ENCODE peak calls at places on chromosomes 5 and 9, in four cellular contexts. N is GM12878, W is HCT116, F is SK-N-SH. U is an unnamed sample.

GRCh38 chr9:33445941-33446506 is 1.4 kb downstream of the AQP3 start:
- DNase-seq in F (no peak), N (no peak), W (no peak), U (no peak)

GRCh38 chr9:20314981-20315380 is 307.3 kb downstream of the MLLT3 start:
- DNase-seq in N (no peak), F (no peak), W (no peak), U (no peak)

GRCh38 chr5:35046754-35047153 is 995 bp downstream of the AGXT2 start:
- DNase-seq in W (no peak), N (no peak), F (no peak), U (no peak)

GRCh38 chr9:19102181-19102630 is 498 bp downstream of the HAUS6 start:
- DNase-seq in F (peak), W (no peak), N (no peak), U (no peak)

GRCh38 chr5:34652916-34653315 is 3.2 kb upstream of the RAI14 start:
- DNase-seq in F (no peak), W (no peak), N (no peak), U (no peak)

GRCh38 chr5:11903121-11903613 is 1.1 kb downstream of the CTNND2 start:
- DNase-seq in W (no peak), F (no peak), N (no peak), U (no peak)

GRCh38 chr9:28774433-28775029 is 1201.2 kb upstream of the C9orf72 start:
- DNase-seq in W (peak), F (peak), N (no peak), U (no peak)

GRCh38 chr5:125501396-125501795 is 755.0 kb upstream of the ZNF608 start:
- DNase-seq in W (no peak), N (no peak), F (no peak), U (no peak)

GRCh38 chr5:178435321-178436238 is 154.6 kb downstream of the COL23A1 start:
- DNase-seq in N (no peak), F (no peak), W (no peak), U (no peak)

GRCh38 chr9:89555426-89556375 is 49.1 kb upstream of the GADD45G start:
- DNase-seq in N (peak), F (no peak), W (no peak), U (no peak)

GRCh38 chr5:116520706-116521105 is 53.9 kb downstream of the SEMA6A start:
- DNase-seq in N (no peak), W (no peak), F (no peak), U (no peak)

GRCh38 chr5:3913264-3913663 is 317.6 kb downstream of the IRX1 start:
- DNase-seq in F (no peak), N (no peak), W (no peak), U (no peak)

GRCh38 chr5:22928821-22929482 is 75.8 kb upstream of the CDH12 start:
- DNase-seq in W (no peak), F (no peak), N (no peak), U (no peak)

GRCh38 chr9:87212563-87213154 is 265.4 kb upstream of the GAS1 start:
- DNase-seq in N (no peak), F (no peak), W (peak), U (peak)

GRCh38 chr5:112186401-112186990 is 232.6 kb downstream of the EPB41L4A start:
- DNase-seq in W (peak), N (no peak), F (peak), U (peak)

GRCh38 chr5:34998058-34998789 is 49.5 kb downstream of the AGXT2 start:
- DNase-seq in W (no peak), F (no peak), N (no peak), U (no peak)

GRCh38 chr9:110623462-110624025 is 44.0 kb upstream of the SVEP1 start:
- DNase-seq in N (peak), F (peak), W (peak), U (peak)

GRCh38 chr9:136847065-136847826 is 2.0 kb upstream of the PHPT1 start:
- DNase-seq in F (peak), N (no peak), W (peak), U (peak)

DNA sequence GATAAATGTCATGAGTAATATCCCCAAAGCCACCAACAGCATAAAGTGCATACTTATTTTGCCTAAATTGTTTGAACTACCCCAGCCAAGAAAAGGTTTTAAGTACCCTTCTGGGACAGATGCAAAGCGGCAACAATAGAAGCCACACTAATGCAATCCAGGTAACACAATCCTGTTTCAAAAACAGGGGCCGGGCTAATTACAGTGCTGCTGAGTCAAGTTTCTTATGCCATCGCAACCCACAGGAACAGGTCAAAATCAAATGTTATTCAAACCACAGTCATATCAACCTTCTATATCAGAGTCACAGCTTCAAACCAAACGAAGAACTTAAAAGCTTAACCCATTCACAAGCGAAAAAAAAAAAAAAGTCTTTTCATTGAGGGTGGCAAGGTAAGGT is 28.3 kb downstream of the EBF1 start:
- DNase-seq in N (no peak), W (no peak), F (no peak), U (no peak)
- TF ChIP-seq JUND in N (no peak), W (no peak), F (no peak), U (no peak)

GRCh38 chr5:141356133-141356532 is 1.3 kb downstream of the PCDHGA4 start:
- DNase-seq in F (no peak), W (no peak), N (no peak), U (no peak)

GRCh38 chr5:141356950-141357349 is 2.1 kb downstream of the PCDHGA4 start:
- DNase-seq in W (no peak), N (no peak), F (no peak), U (no peak)

GRCh38 chr5:141362719-141363118 is 1.2 kb upstream of the PCDHGA5 start:
- DNase-seq in W (no peak), F (no peak), N (no peak), U (no peak)

GRCh38 chr5:141360685-141361084 is 891 bp downstream of the PCDHGB2 start:
- DNase-seq in N (no peak), F (no peak), W (no peak), U (no peak)

GRCh38 chr5:141359790-141360426 is at the start of gene PCDHGB2:
- DNase-seq in F (peak), W (peak), N (no peak), U (peak)
- TF ChIP-seq JUND in F (no peak), W (no peak), N (no peak), U (no peak)

DNA sequence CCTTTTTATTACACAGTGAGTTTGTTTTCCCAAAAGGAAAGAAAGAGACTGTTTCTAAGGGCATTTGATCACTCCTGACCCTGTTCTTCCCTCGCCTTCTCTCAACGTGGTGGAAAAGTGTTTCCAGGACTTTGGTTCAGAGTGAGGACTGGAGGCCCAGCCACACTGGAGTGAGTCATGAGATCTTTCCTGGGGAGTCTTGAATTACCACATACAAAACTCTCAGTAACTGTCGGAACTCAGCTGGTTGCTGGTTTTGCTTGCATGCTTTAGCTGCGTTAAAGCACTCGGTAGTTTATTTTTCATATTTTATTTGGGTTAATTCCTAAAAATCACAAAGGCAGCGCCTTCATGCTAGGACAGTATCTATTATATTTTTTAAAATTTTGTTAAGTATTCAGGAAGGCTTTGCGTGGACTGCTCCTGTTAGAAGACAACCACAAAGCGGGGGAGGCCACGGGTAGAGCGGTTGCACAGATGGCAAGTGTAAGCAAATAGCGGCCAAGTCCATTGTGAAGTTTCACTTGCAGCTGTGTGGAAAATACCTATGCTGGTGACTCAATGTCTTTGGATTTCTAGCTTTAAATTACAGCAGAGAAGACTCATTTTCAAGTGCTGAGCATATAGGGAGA is 77.7 kb downstream of the ARSB start:
- DNase-seq in F (no peak), W (no peak), N (peak), U (no peak)
- TF ChIP-seq JUND in F (peak), W (no peak), N (no peak), U (no peak)

DNA sequence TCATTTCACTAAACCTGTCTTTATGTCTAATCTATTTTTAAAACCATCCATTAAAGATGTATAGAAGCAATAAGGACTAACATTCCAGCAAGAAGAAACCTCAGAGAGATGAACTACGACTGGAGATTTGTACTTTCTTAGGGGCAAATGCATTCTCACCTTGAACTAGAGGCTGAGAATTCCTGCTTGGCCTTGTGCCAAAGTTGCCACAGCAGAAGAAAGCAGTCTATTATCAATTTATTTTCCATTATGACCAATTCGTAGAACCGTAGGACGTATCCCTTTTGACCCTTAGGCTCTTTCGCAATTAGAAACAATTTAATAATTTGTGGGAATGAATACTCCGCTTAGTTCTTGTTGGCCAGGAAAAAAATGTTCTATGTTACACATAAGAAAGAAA is 1647.4 kb upstream of the CDH9 start:
- DNase-seq in F (no peak), N (no peak), W (no peak), U (no peak)
- TF ChIP-seq JUND in F (no peak), N (no peak), W (no peak), U (no peak)

U was measured in T47D.